ENCODE peak calls at places on chromosomes 3 and 15, in seven cellular contexts. K is ovary; H is CD4-positive, alpha-beta memory T cell; O is CD4-positive, CD25-positive, alpha-beta regulatory T cell; S is AG04450; G is PC-3; Q is astrocyte. Y is an unnamed sample. For H3K9me3, the result is how much of the 10 kb centered on the place peaks cover.

GRCh38 chr3:142966808-142967207 is 3.3 kb upstream of the PAQR9 start:
- DNase-seq in K (no peak), H (no peak), O (no peak), S (no peak), G (no peak), Q (no peak), Y (no peak)

GRCh38 chr15:95347846-95348245 is 982.7 kb upstream of the NR2F2 start:
- DNase-seq in K (no peak), H (no peak), O (no peak), S (no peak), G (peak), Q (no peak), Y (no peak)

GRCh38 chr3:71369733-71370391 is 213.7 kb downstream of the FOXP1 start:
- DNase-seq in K (no peak), H (no peak), O (no peak), S (no peak), G (no peak), Q (peak), Y (no peak)

GRCh38 chr15:41945221-41945620 is 27.1 kb downstream of the EHD4 start:
- DNase-seq in K (no peak), H (no peak), O (no peak), S (no peak), G (no peak), Q (no peak), Y (no peak)

GRCh38 chr3:55676643-55677042 is 189.5 kb upstream of the WNT5A start:
- DNase-seq in K (no peak), H (no peak), O (no peak), S (no peak), G (peak), Q (no peak), Y (no peak)

GRCh38 chr15:51227967-51228783 is 110.2 kb downstream of the CYP19A1 start:
- DNase-seq in K (no peak), H (no peak), O (no peak), S (peak), G (peak), Q (peak), Y (no peak)

GRCh38 chr3:169026543-169027181 is 636.9 kb downstream of the MECOM start:
- DNase-seq in K (no peak), H (no peak), O (no peak), S (peak), G (peak), Q (peak), Y (no peak)

GRCh38 chr15:81723758-81724157 is 322.1 kb downstream of the MEX3B start:
- DNase-seq in K (no peak), H (no peak), O (no peak), S (no peak), G (no peak), Q (no peak), Y (no peak)

GRCh38 chr3:50610181-50610971 is 1.2 kb downstream of the CISH start:
- DNase-seq in K (peak), H (no peak), O (no peak), S (no peak), G (no peak), Q (no peak), Y (no peak)

GRCh38 chr15:39495871-39496459 is 84.9 kb upstream of the THBS1 start:
- DNase-seq in K (peak), H (no peak), O (no peak), S (no peak), G (no peak), Q (peak), Y (no peak)

GRCh38 chr3:37039447-37039846 is 46.1 kb downstream of the MLH1 start:
- DNase-seq in K (no peak), H (no peak), O (no peak), S (no peak), G (no peak), Q (no peak), Y (no peak)

GRCh38 chr15:38991126-38991525 is 426.5 kb upstream of the RASGRP1 start:
- DNase-seq in K (no peak), H (no peak), O (no peak), S (no peak), G (peak), Q (peak), Y (no peak)

DNA sequence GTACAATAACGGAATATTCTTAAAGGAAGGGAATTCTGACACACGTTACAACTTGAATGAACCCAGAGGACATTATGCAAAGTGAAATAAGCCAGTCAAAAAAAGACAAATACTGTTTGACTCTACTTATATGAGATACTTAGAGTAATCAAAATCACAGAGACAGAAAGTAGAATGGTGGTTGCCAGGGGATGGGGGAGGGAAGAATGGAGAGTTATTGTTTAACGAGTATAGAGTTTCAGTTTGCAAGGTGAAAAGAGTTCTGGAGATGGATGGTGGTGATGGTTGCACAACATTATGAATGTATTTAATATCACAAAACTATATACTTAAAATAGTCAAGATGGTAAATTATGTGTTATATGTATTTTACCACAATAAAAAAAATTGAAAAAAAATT is 112.9 kb upstream of the ARHGEF3 start:
- DNase-seq in K (no peak), H (no peak), O (no peak), S (no peak), G (no peak), Q (no peak), Y (no peak)
- H3K27ac ChIP-seq in K (no peak), H (peak), O (no peak), S (no peak), G (no peak), Q (no peak), Y (no peak)

DNA sequence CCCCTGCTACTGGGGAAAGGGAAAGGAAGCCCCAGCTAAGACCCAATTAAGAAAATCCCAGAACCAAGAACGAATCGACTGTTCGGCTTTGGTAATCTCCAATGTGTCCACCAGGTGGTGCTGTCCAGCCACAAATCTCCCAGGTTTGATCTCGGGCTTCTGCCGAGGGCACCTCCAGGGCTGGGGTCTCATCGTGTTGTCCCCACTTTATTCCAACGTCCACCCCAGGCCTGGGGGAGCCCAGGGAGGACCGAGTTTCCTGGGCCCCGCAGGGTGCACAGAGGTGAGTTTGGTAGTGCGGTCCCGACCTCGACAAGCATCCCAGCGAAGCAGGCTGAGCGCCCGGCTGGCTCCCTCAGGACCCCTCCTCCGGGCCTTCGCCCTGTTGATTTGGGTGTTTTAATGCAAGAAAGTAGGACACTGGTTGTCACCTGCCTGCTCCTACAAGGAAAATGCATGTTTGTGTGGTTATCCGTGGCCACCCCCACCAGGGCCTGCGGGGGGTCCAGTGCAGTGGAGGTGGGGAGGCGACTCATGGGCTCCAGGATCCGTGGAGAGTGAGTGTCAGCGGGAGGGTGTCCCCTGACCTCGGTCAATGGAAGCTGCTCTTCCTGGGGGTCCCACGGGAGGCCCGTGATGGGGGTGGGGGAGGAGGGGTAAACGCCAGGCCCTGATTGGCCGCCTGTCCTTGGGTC is 185.0 kb downstream of the GOLGA6L6 start:
- DNase-seq in K (no peak), H (peak), O (peak), S (no peak), G (peak), Q (no peak), Y (peak)
- H3K9me3 ChIP-seq in K (under half), H (under half), O (under half), S (half or more), G (under half), Q (half or more), Y (under half)

GRCh38 chr15:34733621-34734020 is 21.2 kb downstream of the GJD2 start:
- DNase-seq in K (no peak), H (no peak), O (no peak), S (no peak), G (no peak), Q (no peak), Y (no peak)

GRCh38 chr15:34739346-34739745 is 15.5 kb downstream of the GJD2 start:
- DNase-seq in K (no peak), H (no peak), O (no peak), S (no peak), G (no peak), Q (no peak), Y (no peak)

GRCh38 chr15:34732430-34732829 is 22.4 kb downstream of the GJD2 start:
- DNase-seq in K (no peak), H (no peak), O (no peak), S (no peak), G (no peak), Q (no peak), Y (no peak)

GRCh38 chr15:34734303-34734702 is 20.5 kb downstream of the GJD2 start:
- DNase-seq in K (no peak), H (no peak), O (no peak), S (no peak), G (no peak), Q (no peak), Y (no peak)

DNA sequence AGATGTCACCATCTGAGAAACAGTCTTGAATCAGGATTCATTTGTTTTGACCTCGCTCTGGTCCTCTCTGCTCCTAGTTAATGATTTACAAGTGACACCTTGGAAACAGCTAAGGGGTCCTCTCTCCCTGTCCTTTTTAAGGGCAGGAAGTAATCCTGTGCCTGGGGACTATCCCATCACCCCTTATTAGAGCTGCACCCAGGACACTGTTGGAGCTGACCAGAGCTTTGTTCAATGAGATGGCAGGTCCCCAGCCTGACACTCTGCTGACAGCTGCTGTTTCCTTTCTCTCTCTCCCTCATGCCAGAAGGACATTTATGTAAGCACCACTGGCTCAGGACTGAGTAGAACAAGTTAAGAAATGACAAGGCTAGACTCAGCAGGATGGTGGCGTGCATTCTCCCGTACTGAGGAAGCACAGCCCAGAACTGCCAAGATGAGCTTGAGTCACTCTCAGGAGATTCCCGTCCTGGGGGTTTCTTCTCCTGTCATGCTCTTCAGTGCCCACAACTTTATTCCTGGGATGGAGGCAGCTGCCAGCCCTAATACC is 17.3 kb downstream of the GJD2 start:
- DNase-seq in K (no peak), H (no peak), O (no peak), S (no peak), G (no peak), Q (no peak), Y (no peak)
- H3K27ac ChIP-seq in K (no peak), H (no peak), O (no peak), S (no peak), G (no peak), Q (no peak), Y (no peak)

GRCh38 chr3:126087552-126088175 is 3.7 kb upstream of the SLC41A3 start:
- DNase-seq in K (no peak), H (no peak), O (no peak), S (no peak), G (no peak), Q (no peak), Y (no peak)
- H3K9me3 ChIP-seq in K (under half), H (under half), O (under half), S (under half), G (under half), Q (under half), Y (under half)

GRCh38 chr3:190514163-190515153 is 573 bp downstream of the IL1RAP start:
- DNase-seq in K (peak), H (peak), O (peak), S (no peak), G (peak), Q (peak), Y (peak)
- H3K27ac ChIP-seq in K (peak), H (peak), O (peak), S (no peak), G (no peak), Q (peak), Y (peak)

GRCh38 chr3:175896655-175897054 is 1037.5 kb downstream of the NAALADL2 start:
- DNase-seq in K (no peak), H (no peak), O (no peak), S (no peak), G (no peak), Q (no peak), Y (no peak)
- H3K9me3 ChIP-seq in K (under half), H (under half), O (under half), S (under half), G (under half), Q (under half), Y (under half)

GRCh38 chr3:152836269-152836668 is 1.3 kb downstream of the P2RY1 start:
- DNase-seq in K (no peak), H (no peak), O (no peak), S (no peak), G (no peak), Q (no peak), Y (no peak)
- H3K27ac ChIP-seq in K (peak), H (no peak), O (no peak), S (no peak), G (no peak), Q (no peak), Y (no peak)

Y was measured in CD4-positive, alpha-beta T cell.